ENCODE peak calls at places on chromosomes 13 and 19, in four cellular contexts. One of them, this sample, is unnamed.

GRCh38 chr13:113560645-113561416 is 23.7 kb upstream of the TFDP1 start:
- DNase-seq in fibroblast of pulmonary artery: no peak
- DNase-seq in CD8-positive, alpha-beta T cell: no peak
- DNase-seq in brain microvascular endothelial cell: no peak
- DNase-seq in this sample: no peak

GRCh38 chr19:46000497-46001246 is 5.4 kb downstream of the CCDC61 start:
- DNase-seq in fibroblast of pulmonary artery: no peak
- DNase-seq in CD8-positive, alpha-beta T cell: peak
- DNase-seq in brain microvascular endothelial cell: no peak
- DNase-seq in this sample: peak

GRCh38 chr13:110644892-110645521 is 29.7 kb downstream of the NAXD start:
- DNase-seq in fibroblast of pulmonary artery: peak
- DNase-seq in CD8-positive, alpha-beta T cell: peak
- DNase-seq in brain microvascular endothelial cell: peak
- DNase-seq in this sample: peak

GRCh38 chr19:49939721-49940481 is 10.6 kb upstream of the NUP62 start:
- DNase-seq in fibroblast of pulmonary artery: no peak
- DNase-seq in CD8-positive, alpha-beta T cell: no peak
- DNase-seq in brain microvascular endothelial cell: no peak
- DNase-seq in this sample: no peak

GRCh38 chr13:82436099-82436585 is 1446.1 kb downstream of the SLITRK1 start:
- DNase-seq in fibroblast of pulmonary artery: no peak
- DNase-seq in CD8-positive, alpha-beta T cell: no peak
- DNase-seq in brain microvascular endothelial cell: no peak
- DNase-seq in this sample: no peak

GRCh38 chr19:28881616-28882015 is 331.3 kb downstream of the UQCRFS1 start:
- DNase-seq in fibroblast of pulmonary artery: no peak
- DNase-seq in CD8-positive, alpha-beta T cell: no peak
- DNase-seq in brain microvascular endothelial cell: no peak
- DNase-seq in this sample: no peak

GRCh38 chr19:45173816-45174215 is 4.2 kb downstream of the TRAPPC6A start:
- DNase-seq in fibroblast of pulmonary artery: no peak
- DNase-seq in CD8-positive, alpha-beta T cell: no peak
- DNase-seq in brain microvascular endothelial cell: no peak
- DNase-seq in this sample: no peak

GRCh38 chr13:25916119-25916518 is 135.7 kb downstream of the SHISA2 start:
- DNase-seq in fibroblast of pulmonary artery: no peak
- DNase-seq in CD8-positive, alpha-beta T cell: no peak
- DNase-seq in brain microvascular endothelial cell: no peak
- DNase-seq in this sample: no peak

GRCh38 chr13:108227651-108228272 is 9.6 kb downstream of the ABHD13 start:
- DNase-seq in fibroblast of pulmonary artery: peak
- DNase-seq in CD8-positive, alpha-beta T cell: no peak
- DNase-seq in brain microvascular endothelial cell: peak
- DNase-seq in this sample: peak

GRCh38 chr13:97566907-97567306 is 132.9 kb downstream of the RAP2A start:
- DNase-seq in fibroblast of pulmonary artery: no peak
- DNase-seq in CD8-positive, alpha-beta T cell: no peak
- DNase-seq in brain microvascular endothelial cell: no peak
- DNase-seq in this sample: no peak

GRCh38 chr13:29125145-29125933 is 305.2 kb downstream of the MTUS2 start:
- DNase-seq in fibroblast of pulmonary artery: no peak
- DNase-seq in CD8-positive, alpha-beta T cell: no peak
- DNase-seq in brain microvascular endothelial cell: no peak
- DNase-seq in this sample: no peak

GRCh38 chr13:23506071-23506820 is 64.0 kb upstream of the TNFRSF19 start:
- DNase-seq in fibroblast of pulmonary artery: peak
- DNase-seq in CD8-positive, alpha-beta T cell: no peak
- DNase-seq in brain microvascular endothelial cell: no peak
- DNase-seq in this sample: no peak

GRCh38 chr13:72062566-72062965 is 195.6 kb upstream of the DACH1 start:
- DNase-seq in fibroblast of pulmonary artery: peak
- DNase-seq in CD8-positive, alpha-beta T cell: no peak
- DNase-seq in brain microvascular endothelial cell: no peak
- DNase-seq in this sample: no peak

DNA sequence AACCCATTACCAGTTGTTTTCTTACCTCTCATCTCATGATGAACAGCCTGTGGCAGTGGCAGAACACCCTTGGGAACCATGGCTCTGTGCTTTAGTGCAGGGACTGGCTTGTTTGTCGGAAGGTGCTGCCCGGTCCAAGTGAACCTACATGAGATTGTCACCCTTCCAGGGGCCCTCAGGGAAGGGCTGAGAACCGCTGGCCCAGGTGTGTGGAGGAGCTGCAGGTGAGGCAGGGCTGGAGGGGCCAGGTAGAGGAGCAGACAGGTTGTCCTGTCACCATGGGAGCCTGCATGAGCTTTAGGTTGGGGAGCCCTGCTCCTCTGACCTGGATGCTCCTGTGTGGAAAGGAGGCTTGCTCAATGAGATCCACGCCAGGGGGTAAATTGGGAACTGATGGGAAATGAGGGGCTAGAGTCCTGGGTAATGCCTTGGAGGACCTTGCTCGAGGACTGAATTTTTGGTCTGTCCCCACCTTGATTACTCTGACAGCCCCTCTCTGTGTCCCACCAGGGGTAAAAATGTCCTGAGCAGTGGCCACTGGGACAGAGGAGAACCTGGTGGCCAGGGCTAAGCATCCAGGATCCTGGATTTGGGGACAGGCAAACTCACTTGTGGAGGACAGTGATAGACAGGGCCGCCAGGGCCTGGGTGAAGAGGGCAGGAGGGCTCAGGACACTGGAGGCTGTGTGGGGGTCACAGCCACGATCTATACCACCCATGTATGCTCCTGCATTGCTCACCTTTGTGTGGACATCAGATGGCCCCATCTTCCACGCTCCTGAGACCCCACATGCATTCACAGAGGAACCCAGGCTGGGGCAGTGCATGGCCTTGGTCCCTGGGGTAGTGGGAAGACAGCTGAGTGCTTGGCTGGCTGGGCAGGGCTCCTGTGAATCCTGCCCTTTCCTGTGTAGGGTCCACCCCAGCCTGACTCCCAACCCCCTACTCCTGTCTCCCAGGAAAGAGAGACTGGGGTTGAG is 24.1 kb upstream of the CEACAM1 start:
- DNase-seq in fibroblast of pulmonary artery: no peak
- DNase-seq in CD8-positive, alpha-beta T cell: no peak
- DNase-seq in brain microvascular endothelial cell: no peak
- DNase-seq in this sample: no peak
- TF ChIP-seq CTCF in fibroblast of pulmonary artery: no peak
- TF ChIP-seq CTCF in CD8-positive, alpha-beta T cell: no peak
- TF ChIP-seq CTCF in brain microvascular endothelial cell: no peak
- TF ChIP-seq CTCF in this sample: no peak

DNA sequence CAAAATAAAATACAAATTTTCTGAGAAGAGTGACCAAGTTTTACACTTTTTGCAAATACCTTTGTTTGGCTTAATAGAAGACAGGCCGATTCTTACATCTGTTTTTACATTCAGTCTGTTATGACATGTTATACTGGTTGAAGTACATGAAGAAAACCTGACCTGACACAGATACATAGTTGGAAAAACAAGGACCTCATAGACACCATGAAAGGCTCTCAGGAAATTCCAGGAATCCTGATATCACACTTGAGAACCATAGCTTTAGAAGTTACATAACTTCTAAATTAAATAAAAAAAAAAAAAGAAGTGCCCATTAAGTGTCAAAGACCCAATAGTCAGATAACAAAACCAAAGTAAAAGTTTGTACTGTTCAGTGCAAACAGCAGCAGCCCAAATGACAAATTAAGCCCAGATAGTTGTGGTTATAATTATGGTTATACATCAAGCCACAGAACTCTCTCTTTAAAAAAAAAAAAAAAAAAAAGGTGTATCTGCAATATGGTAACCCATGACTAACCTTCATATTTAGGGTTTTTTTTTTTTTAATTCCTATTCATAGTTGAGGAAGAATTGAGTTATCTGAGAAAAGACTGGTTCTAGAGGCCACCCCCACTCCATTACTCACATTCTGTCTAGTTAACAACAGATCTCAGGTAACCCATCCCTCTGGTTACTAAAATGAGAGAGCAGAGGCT is 19.8 kb downstream of the RBM26 start:
- DNase-seq in fibroblast of pulmonary artery: no peak
- DNase-seq in CD8-positive, alpha-beta T cell: no peak
- DNase-seq in brain microvascular endothelial cell: no peak
- DNase-seq in this sample: no peak
- H3K4me3 ChIP-seq in fibroblast of pulmonary artery: no peak
- H3K4me3 ChIP-seq in CD8-positive, alpha-beta T cell: no peak
- H3K4me3 ChIP-seq in brain microvascular endothelial cell: no peak
- H3K4me3 ChIP-seq in this sample: no peak

GRCh38 chr19:31943305-31943704 is 402.1 kb upstream of the ZNF507 start:
- DNase-seq in fibroblast of pulmonary artery: no peak
- DNase-seq in CD8-positive, alpha-beta T cell: no peak
- DNase-seq in brain microvascular endothelial cell: no peak
- DNase-seq in this sample: no peak
- TF ChIP-seq CTCF in fibroblast of pulmonary artery: no peak
- TF ChIP-seq CTCF in CD8-positive, alpha-beta T cell: no peak
- TF ChIP-seq CTCF in brain microvascular endothelial cell: no peak
- TF ChIP-seq CTCF in this sample: no peak

DNA sequence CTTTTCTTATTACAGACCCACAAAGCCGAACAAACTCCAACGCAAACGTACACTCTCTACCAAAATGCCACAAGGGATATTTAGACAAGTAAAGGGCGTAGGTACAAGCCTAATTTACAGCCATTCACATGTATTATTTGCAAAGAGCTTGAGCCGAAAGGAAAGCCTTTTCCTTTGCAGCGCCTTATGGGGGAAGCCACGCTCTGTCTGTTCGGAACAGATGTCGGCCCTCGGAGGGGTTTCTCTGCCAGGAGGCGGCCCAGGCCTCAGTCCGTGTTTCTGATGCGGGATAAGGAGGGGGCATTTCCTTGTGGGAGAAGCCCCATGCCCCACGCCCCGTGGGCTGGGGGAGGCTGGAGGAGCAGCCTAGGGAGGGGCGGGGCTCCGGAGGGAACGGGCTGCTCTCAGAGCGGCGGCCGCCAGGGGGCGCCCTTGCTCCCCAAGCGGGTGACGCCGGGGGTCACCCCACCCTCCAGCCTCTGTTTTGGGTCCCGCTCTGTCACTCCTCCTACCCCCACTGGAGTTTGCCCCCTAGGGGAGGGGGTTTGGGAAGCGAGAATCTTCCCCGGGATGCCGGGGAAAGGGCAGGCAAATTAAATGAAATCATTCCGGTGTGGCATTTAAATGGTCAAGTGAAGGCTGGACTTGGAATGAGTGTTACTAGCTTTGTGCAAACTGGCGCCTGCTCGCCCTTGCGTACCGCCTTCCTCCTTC is 2.9 kb downstream of the HTR2A start:
- DNase-seq in fibroblast of pulmonary artery: peak
- DNase-seq in CD8-positive, alpha-beta T cell: peak
- DNase-seq in brain microvascular endothelial cell: peak
- DNase-seq in this sample: peak
- H3K4me3 ChIP-seq in fibroblast of pulmonary artery: peak
- H3K4me3 ChIP-seq in CD8-positive, alpha-beta T cell: peak
- H3K4me3 ChIP-seq in brain microvascular endothelial cell: peak
- H3K4me3 ChIP-seq in this sample: peak

GRCh38 chr19:48122421-48122820 is 11.8 kb upstream of the PLA2G4C start:
- DNase-seq in fibroblast of pulmonary artery: no peak
- DNase-seq in CD8-positive, alpha-beta T cell: no peak
- DNase-seq in brain microvascular endothelial cell: no peak
- DNase-seq in this sample: no peak

GRCh38 chr19:48127561-48127960 is 16.9 kb upstream of the PLA2G4C start:
- DNase-seq in fibroblast of pulmonary artery: no peak
- DNase-seq in CD8-positive, alpha-beta T cell: no peak
- DNase-seq in brain microvascular endothelial cell: no peak
- DNase-seq in this sample: no peak

GRCh38 chr19:48121909-48122371 is 11.3 kb upstream of the PLA2G4C start:
- DNase-seq in fibroblast of pulmonary artery: peak
- DNase-seq in CD8-positive, alpha-beta T cell: no peak
- DNase-seq in brain microvascular endothelial cell: no peak
- DNase-seq in this sample: peak

GRCh38 chr19:48121066-48121465 is 10.4 kb upstream of the PLA2G4C start:
- DNase-seq in fibroblast of pulmonary artery: no peak
- DNase-seq in CD8-positive, alpha-beta T cell: no peak
- DNase-seq in brain microvascular endothelial cell: no peak
- DNase-seq in this sample: no peak

GRCh38 chr19:48123907-48124675 is 13.5 kb upstream of the PLA2G4C start:
- DNase-seq in fibroblast of pulmonary artery: peak
- DNase-seq in CD8-positive, alpha-beta T cell: no peak
- DNase-seq in brain microvascular endothelial cell: peak
- DNase-seq in this sample: peak
- TF ChIP-seq CTCF in fibroblast of pulmonary artery: peak
- TF ChIP-seq CTCF in CD8-positive, alpha-beta T cell: no peak
- TF ChIP-seq CTCF in brain microvascular endothelial cell: peak
- TF ChIP-seq CTCF in this sample: peak